ENCODE peak calls at places on chromosomes 16 and 17, in seven cellular contexts. K is HT1080; M is activated T-cell treated with anti-CD3 and anti-CD28 coated beads, Interleukin-2, amount 50 U/mL, for 24 hours; B is T-helper 1 cell; A is ELF-1; G is effector CD4-positive, alpha-beta T cell; R is amniotic stem cell. Q is an unnamed sample.

GRCh38 chr17:78896091-78896833 is 6.7 kb downstream of the CEP295NL start:
- DNase-seq in B (no peak), R (no peak), A (no peak), G (no peak), M (no peak), K (no peak), Q (no peak)

GRCh38 chr16:31179153-31179746 is 689 bp upstream of the FUS start:
- DNase-seq in R (no peak), A (no peak), M (no peak), G (no peak), K (no peak), B (no peak), Q (no peak)

GRCh38 chr16:22232277-22233049 is 26.4 kb downstream of the EEF2K start:
- DNase-seq in K (peak), B (no peak), G (no peak), R (no peak), M (peak), A (no peak), Q (no peak)

GRCh38 chr17:12078791-12079190 is 58.1 kb downstream of the MAP2K4 start:
- DNase-seq in G (no peak), B (no peak), K (peak), M (no peak), A (no peak), R (peak), Q (no peak)

GRCh38 chr16:50457423-50457822 is 88.6 kb upstream of the BRD7 start:
- DNase-seq in M (no peak), B (no peak), G (no peak), A (no peak), R (no peak), K (no peak), Q (no peak)

GRCh38 chr17:65629234-65629690 is 67.8 kb upstream of the AXIN2 start:
- DNase-seq in M (no peak), R (no peak), A (peak), B (no peak), K (no peak), G (no peak), Q (no peak)

GRCh38 chr17:77490361-77491183 is 349.8 kb downstream of the SEC14L1 start:
- DNase-seq in G (no peak), M (no peak), R (no peak), B (no peak), K (no peak), A (no peak), Q (no peak)

GRCh38 chr17:3552916-3553315 is 4.7 kb downstream of the TRPV3 start:
- DNase-seq in G (no peak), A (no peak), K (no peak), B (no peak), M (no peak), R (no peak), Q (no peak)

GRCh38 chr16:47958726-47959125 is 197.1 kb downstream of the ABCC12 start:
- DNase-seq in A (no peak), M (no peak), K (no peak), B (no peak), R (no peak), G (no peak), Q (no peak)

GRCh38 chr17:77473615-77474226 is 333.0 kb downstream of the SEC14L1 start:
- DNase-seq in R (no peak), G (no peak), B (no peak), M (peak), K (no peak), A (peak), Q (no peak)

GRCh38 chr17:14744716-14745115 is 443.8 kb downstream of the HS3ST3B1 start:
- DNase-seq in M (no peak), G (no peak), R (no peak), B (no peak), K (no peak), A (no peak), Q (no peak)

GRCh38 chr16:6231351-6231750 is 1101.3 kb upstream of the RBFOX1 start:
- DNase-seq in G (no peak), B (no peak), K (no peak), M (no peak), A (no peak), R (no peak), Q (no peak)

GRCh38 chr17:55005520-55005919 is 37.0 kb downstream of the STXBP4 start:
- DNase-seq in G (no peak), B (no peak), K (no peak), R (no peak), M (no peak), A (no peak), Q (no peak)

GRCh38 chr17:21523482-21524210 is 147.5 kb downstream of the KCNJ12 start:
- DNase-seq in B (no peak), M (no peak), G (no peak), K (no peak), A (peak), R (no peak), Q (no peak)

GRCh38 chr17:2815781-2816185 is 19.5 kb downstream of the RAP1GAP2 start:
- DNase-seq in B (no peak), K (no peak), M (no peak), R (no peak), A (no peak), G (no peak), Q (no peak)

GRCh38 chr16:88376053-88376834 is 6.5 kb upstream of the ZNF469 start:
- DNase-seq in B (no peak), K (no peak), G (no peak), R (no peak), M (no peak), A (no peak), Q (no peak)

GRCh38 chr16:54402873-54403272 is 116.3 kb upstream of the IRX3 start:
- DNase-seq in A (no peak), K (no peak), G (no peak), B (no peak), M (no peak), R (no peak), Q (no peak)

GRCh38 chr17:83055911-83056582 is 23.4 kb upstream of the METRNL start:
- DNase-seq in G (no peak), M (peak), K (peak), B (no peak), A (no peak), R (peak), Q (no peak)

GRCh38 chr16:73048292-73049050 is 543 bp upstream of the ZFHX3 start:
- DNase-seq in M (no peak), K (no peak), R (no peak), B (no peak), A (peak), G (no peak), Q (no peak)

GRCh38 chr17:43608313-43608712 is 53.4 kb downstream of the MEOX1 start:
- DNase-seq in R (no peak), B (no peak), M (peak), K (peak), A (no peak), G (no peak), Q (no peak)

GRCh38 chr16:31352344-31353115 is 2.4 kb upstream of the ITGAX start:
- DNase-seq in B (no peak), R (no peak), M (no peak), A (no peak), K (no peak), G (no peak), Q (no peak)

GRCh38 chr17:77054926-77055325 is 85.8 kb upstream of the SEC14L1 start:
- DNase-seq in K (no peak), B (no peak), M (no peak), R (no peak), G (no peak), A (peak), Q (no peak)

GRCh38 chr16:1125471-1125870 is 27.4 kb upstream of the CACNA1H start:
- DNase-seq in A (peak), R (no peak), M (peak), K (no peak), G (no peak), B (no peak), Q (no peak)

Q was measured in NCI-H187 treated with DMSO at 0.1 percent for 48 hours.